ENCODE peak calls at places on chromosomes 16 and 17, in four cellular contexts. One of them, this sample, is unnamed.

GRCh38 chr17:75842963-75843576 is 1.1 kb downstream of the UNC13D start:
- DNase-seq in breast epithelium: no peak
- DNase-seq in upper lobe of right lung: peak; percentile 67
- DNase-seq in CD8-positive, alpha-beta T cell: no peak
- DNase-seq in this sample: no peak

GRCh38 chr16:81266680-81267095 is 28.2 kb downstream of the BCO1 start:
- DNase-seq in breast epithelium: no peak
- DNase-seq in upper lobe of right lung: no peak
- DNase-seq in CD8-positive, alpha-beta T cell: no peak
- DNase-seq in this sample: no peak

GRCh38 chr16:31477220-31478216 is 5.4 kb upstream of the SLC5A2 start:
- DNase-seq in breast epithelium: no peak
- DNase-seq in upper lobe of right lung: peak; percentile 93
- DNase-seq in CD8-positive, alpha-beta T cell: no peak
- DNase-seq in this sample: no peak

GRCh38 chr17:8005951-8006730 is 3.7 kb downstream of the GUCY2D start:
- DNase-seq in breast epithelium: no peak
- DNase-seq in upper lobe of right lung: peak; percentile 61
- DNase-seq in CD8-positive, alpha-beta T cell: no peak
- DNase-seq in this sample: no peak

GRCh38 chr17:16935786-16936185 is 36.1 kb downstream of the TNFRSF13B start:
- DNase-seq in breast epithelium: no peak
- DNase-seq in upper lobe of right lung: no peak
- DNase-seq in CD8-positive, alpha-beta T cell: no peak
- DNase-seq in this sample: no peak

GRCh38 chr16:61813339-61813738 is 222.9 kb downstream of the CDH8 start:
- DNase-seq in breast epithelium: no peak
- DNase-seq in upper lobe of right lung: no peak
- DNase-seq in CD8-positive, alpha-beta T cell: no peak
- DNase-seq in this sample: no peak

GRCh38 chr16:67268136-67268579 is 11.2 kb upstream of the PLEKHG4 start:
- DNase-seq in breast epithelium: no peak
- DNase-seq in upper lobe of right lung: no peak
- DNase-seq in CD8-positive, alpha-beta T cell: no peak
- DNase-seq in this sample: no peak

GRCh38 chr17:82160081-82160480 is 52.6 kb downstream of the CCDC57 start:
- DNase-seq in breast epithelium: no peak
- DNase-seq in upper lobe of right lung: no peak
- DNase-seq in CD8-positive, alpha-beta T cell: no peak
- DNase-seq in this sample: no peak

GRCh38 chr17:64095144-64095882 is 34.6 kb downstream of the ERN1 start:
- DNase-seq in breast epithelium: no peak
- DNase-seq in upper lobe of right lung: no peak
- DNase-seq in CD8-positive, alpha-beta T cell: no peak
- DNase-seq in this sample: no peak

GRCh38 chr17:20787281-20787680 is 207.8 kb downstream of the CDRT15L2 start:
- DNase-seq in breast epithelium: no peak
- DNase-seq in upper lobe of right lung: no peak
- DNase-seq in CD8-positive, alpha-beta T cell: no peak
- DNase-seq in this sample: no peak

GRCh38 chr17:73387746-73388577 is 76.2 kb upstream of the CDC42EP4 start:
- DNase-seq in breast epithelium: no peak
- DNase-seq in upper lobe of right lung: no peak
- DNase-seq in CD8-positive, alpha-beta T cell: no peak
- DNase-seq in this sample: no peak

GRCh38 chr17:76146053-76146875 is 5.2 kb upstream of the FOXJ1 start:
- DNase-seq in breast epithelium: no peak
- DNase-seq in upper lobe of right lung: no peak
- DNase-seq in CD8-positive, alpha-beta T cell: no peak
- DNase-seq in this sample: no peak

GRCh38 chr16:19119564-19119963 is 5.8 kb downstream of the ITPRIPL2 start:
- DNase-seq in breast epithelium: no peak
- DNase-seq in upper lobe of right lung: no peak
- DNase-seq in CD8-positive, alpha-beta T cell: no peak
- DNase-seq in this sample: no peak

GRCh38 chr17:35160354-35161201 is 13.0 kb downstream of the UNC45B start:
- DNase-seq in breast epithelium: no peak
- DNase-seq in upper lobe of right lung: no peak
- DNase-seq in CD8-positive, alpha-beta T cell: no peak
- DNase-seq in this sample: no peak

GRCh38 chr17:50596191-50597037 is 35.9 kb downstream of the CACNA1G start:
- DNase-seq in breast epithelium: no peak
- DNase-seq in upper lobe of right lung: no peak
- DNase-seq in CD8-positive, alpha-beta T cell: no peak
- DNase-seq in this sample: no peak
- TF ChIP-seq CTCF in breast epithelium: no peak
- TF ChIP-seq CTCF in upper lobe of right lung: peak; percentile 23
- TF ChIP-seq CTCF in CD8-positive, alpha-beta T cell: no peak
- TF ChIP-seq CTCF in this sample: no peak

GRCh38 chr16:84613408-84614071 is 4.3 kb downstream of the COTL1 start:
- DNase-seq in breast epithelium: no peak
- DNase-seq in upper lobe of right lung: peak; percentile 75
- DNase-seq in CD8-positive, alpha-beta T cell: no peak
- DNase-seq in this sample: no peak
- H3K4me3 ChIP-seq in breast epithelium: no peak overlapping the region
- H3K4me3 ChIP-seq in upper lobe of right lung: no peak overlapping the region
- H3K4me3 ChIP-seq in CD8-positive, alpha-beta T cell: no peak overlapping the region
- H3K4me3 ChIP-seq in this sample: no peak overlapping the region

DNA sequence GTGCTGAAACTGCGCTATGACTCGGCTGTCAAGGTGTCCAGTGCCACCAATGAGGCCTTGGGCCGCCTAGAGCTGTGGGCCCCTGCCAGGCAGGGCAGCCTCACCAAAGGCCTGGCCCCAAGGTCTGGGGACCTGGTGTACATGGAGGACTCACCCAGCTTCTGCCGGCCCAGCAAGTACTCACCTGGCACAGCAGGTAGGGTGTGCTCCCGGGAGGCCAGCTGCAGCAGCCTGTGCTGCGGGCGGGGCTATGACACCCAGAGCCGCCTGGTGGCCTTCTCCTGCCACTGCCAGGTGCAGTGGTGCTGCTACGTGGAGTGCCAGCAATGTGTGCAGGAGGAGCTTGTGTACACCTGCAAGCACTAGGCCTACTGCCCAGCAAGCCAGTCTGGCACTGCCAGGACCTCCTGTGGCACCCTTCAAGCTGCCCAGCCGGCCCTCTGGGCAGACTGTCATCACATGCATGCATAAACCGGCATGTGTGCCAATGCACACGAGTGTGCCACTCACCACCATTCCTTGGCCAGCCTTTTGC is 25.0 kb downstream of the WNT9B start:
- DNase-seq in breast epithelium: no peak
- DNase-seq in upper lobe of right lung: no peak
- DNase-seq in CD8-positive, alpha-beta T cell: no peak
- DNase-seq in this sample: no peak
- TF ChIP-seq CTCF in breast epithelium: peak; percentile 38
- TF ChIP-seq CTCF in upper lobe of right lung: peak; percentile 17
- TF ChIP-seq CTCF in CD8-positive, alpha-beta T cell: no peak
- TF ChIP-seq CTCF in this sample: no peak

GRCh38 chr16:85237817-85238216 is 125.5 kb upstream of the CIBAR2 start:
- DNase-seq in breast epithelium: no peak
- DNase-seq in upper lobe of right lung: no peak
- DNase-seq in CD8-positive, alpha-beta T cell: no peak
- DNase-seq in this sample: no peak

GRCh38 chr16:85238233-85238647 is 126.0 kb upstream of the CIBAR2 start:
- DNase-seq in breast epithelium: peak; percentile 68
- DNase-seq in upper lobe of right lung: peak; percentile 76
- DNase-seq in CD8-positive, alpha-beta T cell: no peak
- DNase-seq in this sample: peak; percentile 51

GRCh38 chr16:85234310-85235235 is 122.3 kb upstream of the CIBAR2 start:
- DNase-seq in breast epithelium: no peak
- DNase-seq in upper lobe of right lung: peak; percentile 76
- DNase-seq in CD8-positive, alpha-beta T cell: no peak
- DNase-seq in this sample: no peak

GRCh38 chr16:85233520-85233919 is 121.2 kb upstream of the CIBAR2 start:
- DNase-seq in breast epithelium: no peak
- DNase-seq in upper lobe of right lung: no peak
- DNase-seq in CD8-positive, alpha-beta T cell: no peak
- DNase-seq in this sample: no peak

DNA sequence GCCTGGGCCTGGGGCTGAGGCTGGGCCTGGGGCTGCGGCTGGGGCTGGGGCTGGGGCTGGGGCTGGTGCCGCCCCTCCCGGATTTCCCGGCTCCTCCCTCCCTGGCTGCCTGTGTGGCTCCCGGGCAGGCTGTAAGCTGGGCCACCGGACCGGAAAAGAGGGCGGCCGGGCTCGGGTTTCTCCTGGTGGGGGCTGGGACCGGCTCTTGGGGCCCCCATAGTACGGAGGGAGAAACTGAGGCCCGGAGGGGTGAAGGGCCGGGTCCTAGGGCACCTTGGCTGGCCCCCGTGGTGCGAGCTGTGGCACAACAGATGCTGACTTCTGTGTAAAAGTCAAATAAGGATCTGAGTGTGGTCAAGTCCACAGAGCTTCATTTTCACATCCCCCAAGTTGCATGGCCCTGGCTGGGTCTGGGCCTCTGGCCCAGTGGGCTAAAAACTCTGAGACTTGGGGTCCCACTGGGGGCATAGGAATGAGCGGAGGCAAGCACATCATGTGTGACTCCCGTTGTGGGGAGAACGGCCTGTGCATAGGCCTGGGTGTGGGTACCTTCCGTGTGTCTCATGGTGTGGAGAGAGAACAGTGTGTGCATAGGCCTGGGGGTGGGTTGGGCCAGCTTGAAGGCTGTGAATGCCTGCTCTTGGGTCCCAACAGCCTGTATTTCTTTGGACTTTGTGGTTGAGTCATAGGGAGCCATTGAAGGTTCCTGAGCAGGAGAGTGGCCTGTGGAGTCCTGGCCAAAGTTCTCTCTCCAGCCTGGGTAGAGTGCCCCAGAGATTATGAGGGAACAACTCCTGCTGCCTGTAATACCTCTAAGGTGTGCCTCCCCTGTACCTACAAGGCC is 123.9 kb upstream of the CIBAR2 start:
- DNase-seq in breast epithelium: no peak
- DNase-seq in upper lobe of right lung: no peak
- DNase-seq in CD8-positive, alpha-beta T cell: no peak
- DNase-seq in this sample: no peak
- H3K4me3 ChIP-seq in breast epithelium: peak overlapping the region; percentile 50
- H3K4me3 ChIP-seq in upper lobe of right lung: peak overlapping the region; percentile 36
- H3K4me3 ChIP-seq in CD8-positive, alpha-beta T cell: no peak overlapping the region
- H3K4me3 ChIP-seq in this sample: no peak overlapping the region

GRCh38 chr17:57387575-57387974 is 131.3 kb downstream of the MSI2 start:
- DNase-seq in breast epithelium: no peak
- DNase-seq in upper lobe of right lung: no peak
- DNase-seq in CD8-positive, alpha-beta T cell: no peak
- DNase-seq in this sample: no peak
- TF ChIP-seq CTCF in breast epithelium: no peak
- TF ChIP-seq CTCF in upper lobe of right lung: no peak
- TF ChIP-seq CTCF in CD8-positive, alpha-beta T cell: no peak
- TF ChIP-seq CTCF in this sample: no peak

GRCh38 chr16:47676628-47677177 is 215.6 kb downstream of the PHKB start:
- DNase-seq in breast epithelium: no peak
- DNase-seq in upper lobe of right lung: no peak
- DNase-seq in CD8-positive, alpha-beta T cell: no peak
- DNase-seq in this sample: no peak
- H3K4me3 ChIP-seq in breast epithelium: no peak overlapping the region
- H3K4me3 ChIP-seq in upper lobe of right lung: no peak overlapping the region
- H3K4me3 ChIP-seq in CD8-positive, alpha-beta T cell: no peak overlapping the region
- H3K4me3 ChIP-seq in this sample: no peak overlapping the region

DNA sequence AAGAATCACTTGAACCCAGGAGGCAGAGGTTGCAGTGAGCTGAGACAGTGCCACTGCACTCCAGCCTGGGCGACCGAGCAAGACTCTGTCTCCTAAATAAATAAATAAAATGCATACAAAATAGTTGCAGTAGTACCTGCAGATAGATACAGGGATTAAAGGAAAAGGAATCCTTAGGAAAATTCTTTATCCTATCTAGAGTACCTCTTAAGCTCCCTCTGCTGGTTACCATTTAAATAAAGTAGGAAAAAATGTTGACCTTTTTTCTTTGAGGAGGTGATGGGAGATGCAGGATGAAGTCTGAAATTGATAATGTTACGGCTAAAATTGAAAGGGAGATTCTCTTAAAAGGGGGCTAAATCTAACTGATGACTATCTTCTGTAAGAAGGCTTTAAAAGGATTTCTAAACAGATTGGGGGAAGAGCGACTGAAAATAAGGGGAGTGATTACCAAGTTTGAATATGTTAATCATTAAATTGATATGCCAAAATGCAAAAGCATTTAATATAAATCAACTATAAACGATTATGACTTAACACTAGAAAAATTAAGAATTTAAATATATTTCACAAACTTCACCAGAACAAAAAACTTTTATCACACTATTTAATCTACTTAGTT is 29.4 kb downstream of the C16orf87 start:
- DNase-seq in breast epithelium: no peak
- DNase-seq in upper lobe of right lung: no peak
- DNase-seq in CD8-positive, alpha-beta T cell: no peak
- DNase-seq in this sample: no peak
- TF ChIP-seq CTCF in breast epithelium: no peak
- TF ChIP-seq CTCF in upper lobe of right lung: peak; percentile 38
- TF ChIP-seq CTCF in CD8-positive, alpha-beta T cell: no peak
- TF ChIP-seq CTCF in this sample: peak; percentile 14

GRCh38 chr16:69073181-69073669 is 32.2 kb upstream of the HAS3 start:
- DNase-seq in breast epithelium: no peak
- DNase-seq in upper lobe of right lung: no peak
- DNase-seq in CD8-positive, alpha-beta T cell: no peak
- DNase-seq in this sample: no peak

GRCh38 chr16:69072640-69072974 is 32.8 kb upstream of the HAS3 start:
- DNase-seq in breast epithelium: no peak
- DNase-seq in upper lobe of right lung: no peak
- DNase-seq in CD8-positive, alpha-beta T cell: no peak
- DNase-seq in this sample: no peak

GRCh38 chr16:69069504-69069903 is 35.9 kb upstream of the HAS3 start:
- DNase-seq in breast epithelium: no peak
- DNase-seq in upper lobe of right lung: no peak
- DNase-seq in CD8-positive, alpha-beta T cell: no peak
- DNase-seq in this sample: no peak

GRCh38 chr16:69071036-69071435 is 34.4 kb upstream of the HAS3 start:
- DNase-seq in breast epithelium: no peak
- DNase-seq in upper lobe of right lung: no peak
- DNase-seq in CD8-positive, alpha-beta T cell: no peak
- DNase-seq in this sample: no peak
- H3K4me3 ChIP-seq in breast epithelium: no peak overlapping the region
- H3K4me3 ChIP-seq in upper lobe of right lung: no peak overlapping the region
- H3K4me3 ChIP-seq in CD8-positive, alpha-beta T cell: no peak overlapping the region
- H3K4me3 ChIP-seq in this sample: no peak overlapping the region

GRCh38 chr16:5060073-5060641 is 5.6 kb downstream of the C16orf89 start:
- DNase-seq in breast epithelium: no peak
- DNase-seq in upper lobe of right lung: peak; percentile 33
- DNase-seq in CD8-positive, alpha-beta T cell: no peak
- DNase-seq in this sample: no peak

GRCh38 chr16:5059386-5060072 is 6.2 kb downstream of the C16orf89 start:
- DNase-seq in breast epithelium: no peak
- DNase-seq in upper lobe of right lung: peak; percentile 33
- DNase-seq in CD8-positive, alpha-beta T cell: no peak
- DNase-seq in this sample: no peak

GRCh38 chr16:5054876-5055865 is 10.6 kb downstream of the C16orf89 start:
- DNase-seq in breast epithelium: no peak
- DNase-seq in upper lobe of right lung: peak; percentile 34
- DNase-seq in CD8-positive, alpha-beta T cell: no peak
- DNase-seq in this sample: no peak

GRCh38 chr16:5058476-5058875 is 7.3 kb downstream of the C16orf89 start:
- DNase-seq in breast epithelium: no peak
- DNase-seq in upper lobe of right lung: no peak
- DNase-seq in CD8-positive, alpha-beta T cell: no peak
- DNase-seq in this sample: no peak

GRCh38 chr16:5056347-5056746 is 9.4 kb downstream of the C16orf89 start:
- DNase-seq in breast epithelium: no peak
- DNase-seq in upper lobe of right lung: peak; percentile 61
- DNase-seq in CD8-positive, alpha-beta T cell: no peak
- DNase-seq in this sample: no peak
- TF ChIP-seq CTCF in breast epithelium: no peak
- TF ChIP-seq CTCF in upper lobe of right lung: peak; percentile 33
- TF ChIP-seq CTCF in CD8-positive, alpha-beta T cell: peak; percentile 35
- TF ChIP-seq CTCF in this sample: peak; percentile 19